ENCODE peak calls at places on chromosomes 11 and 22, in five cellular contexts. One of them, this sample, is unnamed.
A peak's percentile ranks its signal among the peaks of the same experiment; 100 is the strongest.

GRCh38 chr22:38741166-38741565 is 14.6 kb downstream of the SUN2 start:
- DNase-seq in H1: no peak
- DNase-seq in IMR-90: no peak
- DNase-seq in mesenchymal stem cell: no peak
- DNase-seq in mesendoderm: no peak
- DNase-seq in this sample: no peak

GRCh38 chr11:95231881-95232605 is 1.0 kb upstream of the SESN3 start:
- DNase-seq in H1: peak; percentile 79
- DNase-seq in IMR-90: no peak
- DNase-seq in mesenchymal stem cell: peak; percentile 63
- DNase-seq in mesendoderm: peak; percentile 70
- DNase-seq in this sample: no peak

GRCh38 chr22:46062971-46063631 is 86.1 kb upstream of the WNT7B start:
- DNase-seq in H1: no peak
- DNase-seq in IMR-90: no peak
- DNase-seq in mesenchymal stem cell: no peak
- DNase-seq in mesendoderm: no peak
- DNase-seq in this sample: no peak

GRCh38 chr11:19934828-19935259 is 222.2 kb downstream of the NAV2 start:
- DNase-seq in H1: no peak
- DNase-seq in IMR-90: peak; percentile 89
- DNase-seq in mesenchymal stem cell: peak; percentile 81
- DNase-seq in mesendoderm: peak; percentile 16
- DNase-seq in this sample: no peak

GRCh38 chr11:12397953-12398352 is 20.6 kb downstream of the PARVA start:
- DNase-seq in H1: no peak
- DNase-seq in IMR-90: peak; percentile 99
- DNase-seq in mesenchymal stem cell: peak; percentile 98
- DNase-seq in mesendoderm: peak; percentile 98
- DNase-seq in this sample: no peak

GRCh38 chr22:41197808-41198585 is 7.1 kb upstream of the L3MBTL2 start:
- DNase-seq in H1: no peak
- DNase-seq in IMR-90: no peak
- DNase-seq in mesenchymal stem cell: peak; percentile 70
- DNase-seq in mesendoderm: peak; percentile 61
- DNase-seq in this sample: no peak

GRCh38 chr11:31973175-31973574 is 117.7 kb upstream of the RCN1 start:
- DNase-seq in H1: no peak
- DNase-seq in IMR-90: no peak
- DNase-seq in mesenchymal stem cell: no peak
- DNase-seq in mesendoderm: no peak
- DNase-seq in this sample: no peak

GRCh38 chr11:43903969-43904368 is 23.3 kb downstream of the ALKBH3 start:
- DNase-seq in H1: no peak
- DNase-seq in IMR-90: no peak
- DNase-seq in mesenchymal stem cell: no peak
- DNase-seq in mesendoderm: no peak
- DNase-seq in this sample: no peak

GRCh38 chr11:62337682-62338181 is 484 bp downstream of the ASRGL1 start:
- DNase-seq in H1: no peak
- DNase-seq in IMR-90: no peak
- DNase-seq in mesenchymal stem cell: peak; percentile 23
- DNase-seq in mesendoderm: peak; percentile 29
- DNase-seq in this sample: peak; percentile 23

GRCh38 chr11:122202951-122203456 is 87.0 kb upstream of the BLID start:
- DNase-seq in H1: peak; percentile 91
- DNase-seq in IMR-90: peak; percentile 71
- DNase-seq in mesenchymal stem cell: peak; percentile 76
- DNase-seq in mesendoderm: peak; percentile 75
- DNase-seq in this sample: peak; percentile 50

GRCh38 chr11:111370902-111371578 is 8.0 kb downstream of the POU2AF1 start:
- DNase-seq in H1: no peak
- DNase-seq in IMR-90: no peak
- DNase-seq in mesenchymal stem cell: no peak
- DNase-seq in mesendoderm: no peak
- DNase-seq in this sample: no peak

GRCh38 chr11:75836422-75836821 is 21.4 kb downstream of the UVRAG start:
- DNase-seq in H1: no peak
- DNase-seq in IMR-90: no peak
- DNase-seq in mesenchymal stem cell: no peak
- DNase-seq in mesendoderm: no peak
- DNase-seq in this sample: no peak

GRCh38 chr11:123197711-123198110 is 2.7 kb upstream of the CLMP start:
- DNase-seq in H1: no peak
- DNase-seq in IMR-90: peak; percentile 97
- DNase-seq in mesenchymal stem cell: peak; percentile 79
- DNase-seq in mesendoderm: peak; percentile 32
- DNase-seq in this sample: no peak

GRCh38 chr11:44127130-44127529 is 31.7 kb downstream of the EXT2 start:
- DNase-seq in H1: no peak
- DNase-seq in IMR-90: no peak
- DNase-seq in mesenchymal stem cell: no peak
- DNase-seq in mesendoderm: no peak
- DNase-seq in this sample: no peak

GRCh38 chr22:20634560-20635226 is 127.3 kb downstream of the MED15 start:
- DNase-seq in H1: no peak
- DNase-seq in IMR-90: no peak
- DNase-seq in mesenchymal stem cell: no peak
- DNase-seq in mesendoderm: no peak
- DNase-seq in this sample: no peak

GRCh38 chr11:7595951-7596350 is 77.3 kb downstream of the CYB5R2 start:
- DNase-seq in H1: no peak
- DNase-seq in IMR-90: no peak
- DNase-seq in mesenchymal stem cell: no peak
- DNase-seq in mesendoderm: no peak
- DNase-seq in this sample: no peak

GRCh38 chr22:16958475-16958874 is 49.5 kb downstream of the GAB4 start:
- DNase-seq in H1: no peak
- DNase-seq in IMR-90: no peak
- DNase-seq in mesenchymal stem cell: no peak
- DNase-seq in mesendoderm: no peak
- DNase-seq in this sample: no peak

GRCh38 chr11:3225159-3225758 is 6.6 kb upstream of the MRGPRG start:
- DNase-seq in H1: no peak
- DNase-seq in IMR-90: no peak
- DNase-seq in mesenchymal stem cell: no peak
- DNase-seq in mesendoderm: peak; percentile 28
- DNase-seq in this sample: no peak

GRCh38 chr11:73141031-73141308 is 1.1 kb downstream of the FCHSD2 start:
- DNase-seq in H1: no peak
- DNase-seq in IMR-90: no peak
- DNase-seq in mesenchymal stem cell: peak; percentile 51
- DNase-seq in mesendoderm: no peak
- DNase-seq in this sample: peak; percentile 8

GRCh38 chr22:48902001-48902869 is 925.4 kb downstream of the BRD1 start:
- DNase-seq in H1: no peak
- DNase-seq in IMR-90: no peak
- DNase-seq in mesenchymal stem cell: no peak
- DNase-seq in mesendoderm: no peak
- DNase-seq in this sample: no peak

GRCh38 chr11:76598426-76598839 is 72.1 kb downstream of the LRRC32 start:
- DNase-seq in H1: peak; percentile 62
- DNase-seq in IMR-90: peak; percentile 56
- DNase-seq in mesenchymal stem cell: peak; percentile 62
- DNase-seq in mesendoderm: peak; percentile 74
- DNase-seq in this sample: no peak

GRCh38 chr11:27412192-27412691 is 49.2 kb upstream of the CCDC34 start:
- DNase-seq in H1: no peak
- DNase-seq in IMR-90: no peak
- DNase-seq in mesenchymal stem cell: no peak
- DNase-seq in mesendoderm: no peak
- DNase-seq in this sample: no peak

GRCh38 chr11:102940714-102941588 is 14.6 kb downstream of the MMP13 start:
- DNase-seq in H1: no peak
- DNase-seq in IMR-90: peak; percentile 73
- DNase-seq in mesenchymal stem cell: peak; percentile 76
- DNase-seq in mesendoderm: peak; percentile 84
- DNase-seq in this sample: peak; percentile 64

GRCh38 chr22:46688949-46689348 is 49.1 kb downstream of the CERK start:
- DNase-seq in H1: no peak
- DNase-seq in IMR-90: no peak
- DNase-seq in mesenchymal stem cell: no peak
- DNase-seq in mesendoderm: no peak
- DNase-seq in this sample: no peak

GRCh38 chr11:2745511-2745910 is 45.7 kb upstream of the KCNQ1OT1 start:
- DNase-seq in H1: no peak
- DNase-seq in IMR-90: no peak
- DNase-seq in mesenchymal stem cell: no peak
- DNase-seq in mesendoderm: no peak
- DNase-seq in this sample: no peak

GRCh38 chr11:129959687-129960086 is 42.9 kb downstream of the PRDM10 start:
- DNase-seq in H1: no peak
- DNase-seq in IMR-90: no peak
- DNase-seq in mesenchymal stem cell: no peak
- DNase-seq in mesendoderm: no peak
- DNase-seq in this sample: no peak
- H3K4ac ChIP-seq in H1: no peak overlapping the region
- H3K4ac ChIP-seq in IMR-90: no peak overlapping the region
- H3K4ac ChIP-seq in mesenchymal stem cell: no peak overlapping the region
- H3K4ac ChIP-seq in mesendoderm: no peak overlapping the region
- H3K4ac ChIP-seq in this sample: no peak overlapping the region

GRCh38 chr22:21711851-21712250 is 23.7 kb downstream of the YPEL1 start:
- DNase-seq in H1: no peak
- DNase-seq in IMR-90: no peak
- DNase-seq in mesenchymal stem cell: no peak
- DNase-seq in mesendoderm: no peak
- DNase-seq in this sample: no peak

GRCh38 chr22:21712751-21713427 is 22.7 kb downstream of the YPEL1 start:
- DNase-seq in H1: peak; percentile 59
- DNase-seq in IMR-90: peak; percentile 78
- DNase-seq in mesenchymal stem cell: peak; percentile 85
- DNase-seq in mesendoderm: peak; percentile 89
- DNase-seq in this sample: no peak

GRCh38 chr22:21714059-21714770 is 21.4 kb downstream of the YPEL1 start:
- DNase-seq in H1: no peak
- DNase-seq in IMR-90: no peak
- DNase-seq in mesenchymal stem cell: no peak
- DNase-seq in mesendoderm: no peak
- DNase-seq in this sample: no peak

GRCh38 chr22:21714784-21715183 is 20.8 kb downstream of the YPEL1 start:
- DNase-seq in H1: no peak
- DNase-seq in IMR-90: peak; percentile 27
- DNase-seq in mesenchymal stem cell: no peak
- DNase-seq in mesendoderm: no peak
- DNase-seq in this sample: no peak

GRCh38 chr22:21713428-21714058 is 22.1 kb downstream of the YPEL1 start:
- DNase-seq in H1: no peak
- DNase-seq in IMR-90: no peak
- DNase-seq in mesenchymal stem cell: no peak
- DNase-seq in mesendoderm: no peak
- DNase-seq in this sample: no peak
- H3K4me3 ChIP-seq in H1: no peak overlapping the region
- H3K4me3 ChIP-seq in IMR-90: no peak overlapping the region
- H3K4me3 ChIP-seq in mesenchymal stem cell: no peak overlapping the region
- H3K4me3 ChIP-seq in mesendoderm: no peak overlapping the region
- H3K4me3 ChIP-seq in this sample: no peak overlapping the region

GRCh38 chr11:64355078-64355940 is 3.7 kb upstream of the RPS6KA4 start:
- DNase-seq in H1: peak; percentile 85
- DNase-seq in IMR-90: peak; percentile 77
- DNase-seq in mesenchymal stem cell: peak; percentile 88
- DNase-seq in mesendoderm: peak; percentile 92
- DNase-seq in this sample: no peak
- H3K4ac ChIP-seq in H1: no peak overlapping the region
- H3K4ac ChIP-seq in IMR-90: peak overlapping the region; percentile 93
- H3K4ac ChIP-seq in mesenchymal stem cell: peak overlapping the region; percentile 2
- H3K4ac ChIP-seq in mesendoderm: no peak overlapping the region
- H3K4ac ChIP-seq in this sample: peak overlapping the region; percentile 89

GRCh38 chr22:42932857-42933782 is 76.0 kb upstream of the ARFGAP3 start:
- DNase-seq in H1: no peak
- DNase-seq in IMR-90: peak; percentile 28
- DNase-seq in mesenchymal stem cell: no peak
- DNase-seq in mesendoderm: no peak
- DNase-seq in this sample: no peak
- H3K4me3 ChIP-seq in H1: no peak overlapping the region
- H3K4me3 ChIP-seq in IMR-90: no peak overlapping the region
- H3K4me3 ChIP-seq in mesenchymal stem cell: no peak overlapping the region
- H3K4me3 ChIP-seq in mesendoderm: no peak overlapping the region
- H3K4me3 ChIP-seq in this sample: no peak overlapping the region

GRCh38 chr22:29766632-29767288 is at the start of gene ZMAT5:
- DNase-seq in H1: peak; percentile 91
- DNase-seq in IMR-90: peak; percentile 95
- DNase-seq in mesenchymal stem cell: peak; percentile 97
- DNase-seq in mesendoderm: peak; percentile 99
- DNase-seq in this sample: peak; percentile 95

GRCh38 chr22:29767289-29768051 is at the start of gene UQCR10:
- DNase-seq in H1: peak; percentile 94
- DNase-seq in IMR-90: peak; percentile 88
- DNase-seq in mesenchymal stem cell: peak; percentile 94
- DNase-seq in mesendoderm: peak; percentile 94
- DNase-seq in this sample: peak; percentile 93

GRCh38 chr22:29768052-29768680 is 997 bp downstream of the UQCR10 start:
- DNase-seq in H1: no peak
- DNase-seq in IMR-90: no peak
- DNase-seq in mesenchymal stem cell: peak; percentile 26
- DNase-seq in mesendoderm: no peak
- DNase-seq in this sample: no peak

GRCh38 chr22:29769723-29770321 is 2.7 kb downstream of the UQCR10 start:
- DNase-seq in H1: no peak
- DNase-seq in IMR-90: no peak
- DNase-seq in mesenchymal stem cell: no peak
- DNase-seq in mesendoderm: no peak
- DNase-seq in this sample: no peak

GRCh38 chr22:29765905-29766631 is 739 bp downstream of the ZMAT5 start:
- DNase-seq in H1: no peak
- DNase-seq in IMR-90: no peak
- DNase-seq in mesenchymal stem cell: no peak
- DNase-seq in mesendoderm: no peak
- DNase-seq in this sample: peak; percentile 15
- H3K4ac ChIP-seq in H1: no peak overlapping the region
- H3K4ac ChIP-seq in IMR-90: peak overlapping the region; percentile 89
- H3K4ac ChIP-seq in mesenchymal stem cell: peak overlapping the region; percentile 74
- H3K4ac ChIP-seq in mesendoderm: peak overlapping the region; percentile 41
- H3K4ac ChIP-seq in this sample: no peak overlapping the region

GRCh38 chr11:17540807-17541206 is 3.4 kb downstream of the USH1C start:
- DNase-seq in H1: no peak
- DNase-seq in IMR-90: no peak
- DNase-seq in mesenchymal stem cell: no peak
- DNase-seq in mesendoderm: no peak
- DNase-seq in this sample: no peak

GRCh38 chr11:17543041-17543440 is 1.2 kb downstream of the USH1C start:
- DNase-seq in H1: no peak
- DNase-seq in IMR-90: no peak
- DNase-seq in mesenchymal stem cell: no peak
- DNase-seq in mesendoderm: no peak
- DNase-seq in this sample: no peak

GRCh38 chr11:17542249-17542648 is 2.0 kb downstream of the USH1C start:
- DNase-seq in H1: no peak
- DNase-seq in IMR-90: no peak
- DNase-seq in mesenchymal stem cell: no peak
- DNase-seq in mesendoderm: no peak
- DNase-seq in this sample: no peak

GRCh38 chr11:17543574-17544180 is 539 bp downstream of the USH1C start:
- DNase-seq in H1: no peak
- DNase-seq in IMR-90: no peak
- DNase-seq in mesenchymal stem cell: no peak
- DNase-seq in mesendoderm: no peak
- DNase-seq in this sample: no peak

GRCh38 chr11:17541330-17541885 is 2.8 kb downstream of the USH1C start:
- DNase-seq in H1: no peak
- DNase-seq in IMR-90: no peak
- DNase-seq in mesenchymal stem cell: no peak
- DNase-seq in mesendoderm: no peak
- DNase-seq in this sample: no peak
- H3K4me3 ChIP-seq in H1: no peak overlapping the region
- H3K4me3 ChIP-seq in IMR-90: no peak overlapping the region
- H3K4me3 ChIP-seq in mesenchymal stem cell: no peak overlapping the region
- H3K4me3 ChIP-seq in mesendoderm: no peak overlapping the region
- H3K4me3 ChIP-seq in this sample: no peak overlapping the region

GRCh38 chr22:36327922-36328551 is 59.7 kb downstream of the MYH9 start:
- DNase-seq in H1: no peak
- DNase-seq in IMR-90: peak; percentile 78
- DNase-seq in mesenchymal stem cell: no peak
- DNase-seq in mesendoderm: no peak
- DNase-seq in this sample: no peak
- H3K4ac ChIP-seq in H1: peak overlapping the region; percentile 21
- H3K4ac ChIP-seq in IMR-90: peak overlapping the region; percentile 100
- H3K4ac ChIP-seq in mesenchymal stem cell: no peak overlapping the region
- H3K4ac ChIP-seq in mesendoderm: no peak overlapping the region
- H3K4ac ChIP-seq in this sample: no peak overlapping the region